ENCODE peak calls at places on chromosomes 12 and 14, in six cellular contexts. P is PC-3, X is MM.1S, J is neural progenitor cell, T is PC-9, M is GM23338. B is an unnamed sample. For H3F3A, the result is how much of the 10 kb centered on the place peaks cover.

GRCh38 chr12:124783087-124783486 is 80.6 kb downstream of the SCARB1 start:
- DNase-seq in P (no peak), X (no peak), J (no peak), T (no peak), M (no peak), B (no peak)

GRCh38 chr12:40646456-40646855 is 45.8 kb upstream of the CNTN1 start:
- DNase-seq in P (no peak), X (no peak), J (no peak), T (no peak), M (no peak), B (no peak)

GRCh38 chr12:117818400-117818799 is 150.4 kb downstream of the KSR2 start:
- DNase-seq in P (peak), X (no peak), J (peak), T (no peak), M (no peak), B (no peak)

GRCh38 chr12:43238281-43238680 is 313.7 kb downstream of the ADAMTS20 start:
- DNase-seq in P (peak), X (no peak), J (no peak), T (no peak), M (no peak), B (no peak)

GRCh38 chr14:36647827-36648753 is 13.6 kb upstream of the PAX9 start:
- DNase-seq in P (peak), X (no peak), J (peak), T (peak), M (peak), B (peak)

GRCh38 chr12:108004368-108004767 is 124.7 kb upstream of the WSCD2 start:
- DNase-seq in P (peak), X (peak), J (peak), T (no peak), M (peak), B (peak)

GRCh38 chr12:122227341-122227740 is 1.5 kb upstream of the DIABLO start:
- DNase-seq in P (no peak), X (no peak), J (no peak), T (no peak), M (no peak), B (no peak)

GRCh38 chr12:64085996-64086395 is 136.1 kb downstream of the KICS2 start:
- DNase-seq in P (peak), X (no peak), J (no peak), T (no peak), M (no peak), B (peak)

GRCh38 chr14:30443368-30444007 is 115.5 kb upstream of the G2E3 start:
- DNase-seq in P (peak), X (peak), J (peak), T (no peak), M (peak), B (peak)

GRCh38 chr12:94618995-94619695 is 31.2 kb downstream of the TMCC3 start:
- DNase-seq in P (peak), X (no peak), J (no peak), T (no peak), M (no peak), B (peak)

GRCh38 chr12:62403031-62403430 is 63.6 kb upstream of the MON2 start:
- DNase-seq in P (no peak), X (no peak), J (no peak), T (no peak), M (no peak), B (no peak)

GRCh38 chr12:57627504-57628279 is 5.3 kb downstream of the B4GALNT1 start:
- DNase-seq in P (no peak), X (no peak), J (peak), T (no peak), M (peak), B (no peak)

GRCh38 chr12:79661629-79662028 is 29.1 kb downstream of the PAWR start:
- DNase-seq in P (peak), X (no peak), J (no peak), T (no peak), M (no peak), B (peak)

GRCh38 chr14:68140111-68140741 is 320.6 kb downstream of the RAD51B start:
- DNase-seq in P (peak), X (no peak), J (peak), T (peak), M (peak), B (peak)

GRCh38 chr14:99603471-99603933 is 505 bp downstream of the CCDC85C start:
- DNase-seq in P (peak), X (no peak), J (peak), T (no peak), M (peak), B (peak)

GRCh38 chr14:74686324-74686723 is 26.6 kb downstream of the AREL1 start:
- DNase-seq in P (no peak), X (no peak), J (no peak), T (no peak), M (no peak), B (no peak)

GRCh38 chr12:12315838-12316237 is 34.2 kb downstream of the MANSC1 start:
- DNase-seq in P (no peak), X (no peak), J (no peak), T (no peak), M (no peak), B (no peak)

DNA sequence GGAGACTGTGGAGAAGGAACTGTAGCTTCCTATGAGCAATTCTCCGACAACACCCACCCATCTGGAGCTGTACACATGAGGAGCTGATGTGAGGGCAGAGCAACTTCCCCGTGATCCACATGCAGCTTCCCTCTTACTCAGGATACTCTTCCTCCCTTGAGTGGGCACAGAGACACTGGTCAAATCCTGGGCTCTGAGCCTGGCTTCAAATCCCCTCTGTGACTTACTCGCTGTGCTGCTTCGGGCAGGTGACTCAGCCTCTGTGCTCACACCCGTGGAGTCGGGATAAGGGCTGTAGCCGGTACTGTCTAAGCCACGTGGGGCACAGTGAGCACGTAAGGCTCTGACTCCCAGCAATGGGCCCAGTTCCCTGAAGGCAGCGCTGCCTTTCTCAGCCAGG is 31.1 kb downstream of the ZFYVE21 start:
- DNase-seq in P (peak), X (no peak), J (no peak), T (no peak), M (no peak), B (peak)
- H3F3A ChIP-seq in P (under half), X (under half), J (under half), T (under half), M (under half), B (under half)

DNA sequence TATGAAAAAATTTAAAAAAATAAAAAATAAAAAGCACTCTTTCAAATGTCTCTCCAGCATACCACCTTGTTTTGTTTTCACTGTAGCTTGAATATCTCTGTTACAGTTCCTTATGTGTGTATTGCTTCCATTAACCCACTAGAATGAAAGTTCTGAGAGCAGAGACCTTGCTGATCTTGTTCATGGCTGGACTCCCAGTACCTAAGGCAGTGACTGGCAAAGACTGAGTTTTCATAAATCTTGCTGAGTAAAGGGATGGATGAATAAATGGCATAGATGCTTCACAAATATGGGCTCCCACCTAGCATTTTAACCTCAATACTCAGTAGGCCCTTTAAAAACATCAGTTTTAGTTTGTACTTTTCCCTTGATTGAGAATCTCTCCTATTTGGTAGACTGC is 915.9 kb downstream of the DIO2 start:
- DNase-seq in P (no peak), X (no peak), J (no peak), T (no peak), M (no peak), B (no peak)
- H3F3A ChIP-seq in P (under half), X (under half), J (under half), T (under half), M (under half), B (under half)

DNA sequence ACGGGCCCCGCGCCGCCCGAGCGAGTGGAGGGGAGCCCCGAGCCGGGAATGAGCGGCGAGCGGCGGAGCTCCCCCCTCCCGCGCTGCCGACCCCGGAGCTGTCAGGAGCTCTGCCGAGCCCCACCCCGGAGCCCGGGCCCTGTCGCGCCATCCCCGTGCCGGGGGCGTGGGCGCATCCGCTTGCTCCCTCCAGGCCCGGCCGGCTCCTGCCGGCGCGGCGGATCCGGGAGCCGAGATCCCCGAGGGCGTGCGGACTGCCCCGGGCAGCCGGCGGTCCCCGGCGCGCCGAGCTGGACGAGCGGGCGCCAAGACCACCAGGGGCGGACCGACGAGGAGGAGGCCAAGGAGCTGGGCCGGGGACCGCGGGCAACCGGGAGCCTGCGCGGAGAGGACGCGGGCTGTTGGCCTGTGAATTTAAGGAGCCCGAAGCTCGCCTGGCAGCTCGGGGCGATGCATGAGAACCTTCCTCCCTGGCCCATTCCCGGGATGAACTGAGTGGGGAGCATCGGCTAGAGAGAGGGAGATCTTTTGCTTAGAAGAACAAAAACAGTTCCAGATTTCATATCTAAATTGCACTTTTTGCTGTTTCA is 2.0 kb downstream of the PTHLH start:
- DNase-seq in P (peak), X (no peak), J (peak), T (no peak), M (peak), B (peak)
- H3F3A ChIP-seq in P (under half), X (under half), J (under half), T (under half), M (under half), B (half or more)

DNA sequence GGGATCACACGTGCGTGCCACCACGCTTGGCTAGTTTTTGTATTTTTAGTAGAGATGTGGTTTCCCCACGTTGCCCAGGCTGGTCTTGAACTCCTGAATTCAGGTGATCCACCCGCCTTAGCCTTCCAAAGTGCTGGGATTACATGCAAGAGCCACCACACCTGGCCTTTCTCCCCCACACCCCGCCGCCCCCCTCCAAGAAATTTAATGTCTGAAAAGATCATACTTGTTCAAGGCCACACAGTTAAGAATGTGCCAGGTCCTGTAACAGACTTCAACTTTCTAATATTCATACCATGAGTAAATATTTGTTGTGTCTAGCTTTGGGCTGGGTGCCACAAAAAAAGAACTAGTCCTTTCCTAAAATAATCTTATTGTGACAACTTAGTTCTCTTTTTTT is 9.1 kb downstream of the GATC start:
- DNase-seq in P (no peak), X (no peak), J (no peak), T (no peak), M (no peak), B (no peak)
- H3F3A ChIP-seq in P (under half), X (under half), J (half or more), T (half or more), M (under half), B (under half)

DNA sequence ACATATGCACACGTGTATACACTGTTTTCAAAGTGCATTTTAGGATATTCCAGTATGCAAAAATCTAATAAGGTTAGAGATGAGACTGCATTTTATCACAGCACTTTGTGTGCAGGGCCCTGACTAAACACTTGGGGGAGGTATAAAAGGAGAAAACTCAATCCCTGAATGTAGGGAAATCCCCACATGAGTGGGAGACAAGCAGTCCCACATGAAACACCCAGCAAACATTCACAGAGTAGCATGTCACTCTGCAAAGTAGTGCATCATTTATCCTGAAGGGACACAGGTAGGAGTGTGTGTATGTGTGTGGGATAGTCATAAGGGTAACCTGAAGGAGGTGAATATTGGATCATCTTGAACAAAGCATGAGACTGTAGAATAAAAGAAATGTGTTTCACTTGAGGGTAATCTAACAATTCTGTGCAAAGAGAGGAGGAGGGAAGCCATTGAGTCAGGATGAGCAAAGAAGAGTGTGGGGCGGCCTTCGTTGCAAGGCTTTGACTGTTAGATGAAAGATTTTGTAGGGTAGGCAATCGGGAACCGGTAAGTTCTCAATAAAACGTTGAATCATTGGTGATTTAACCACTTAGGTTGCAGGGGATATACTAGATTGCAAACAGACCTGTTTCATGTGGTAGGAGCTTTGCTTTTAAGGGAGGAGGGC is 2.9 kb downstream of the PRPF40B start:
- DNase-seq in P (peak), X (no peak), J (no peak), T (no peak), M (no peak), B (peak)
- H3F3A ChIP-seq in P (under half), X (under half), J (under half), T (under half), M (under half), B (under half)

GRCh38 chr12:65881965-65882413 is 57.7 kb downstream of the HMGA2 start:
- DNase-seq in P (no peak), X (no peak), J (peak), T (no peak), M (peak), B (peak)

GRCh38 chr12:65878540-65878939 is 54.3 kb downstream of the HMGA2 start:
- DNase-seq in P (peak), X (no peak), J (peak), T (peak), M (peak), B (peak)

GRCh38 chr12:65879878-65880277 is 55.6 kb downstream of the HMGA2 start:
- DNase-seq in P (peak), X (no peak), J (no peak), T (peak), M (no peak), B (peak)

GRCh38 chr12:65882504-65882903 is 58.2 kb downstream of the HMGA2 start:
- DNase-seq in P (peak), X (no peak), J (no peak), T (no peak), M (no peak), B (peak)

GRCh38 chr12:65881348-65881961 is 57.2 kb downstream of the HMGA2 start:
- DNase-seq in P (no peak), X (no peak), J (peak), T (no peak), M (peak), B (peak)
- H3F3A ChIP-seq in P (half or more), X (under half), J (under half), T (under half), M (under half), B (half or more)

B was measured in GM23248.